ENCODE peak calls at places on chromosome 21, in four cellular contexts. H is uterus, R is heart left ventricle, S is astrocyte of the cerebellum. I is an unnamed sample.

GRCh38 chr21:46154955-46155513 is 345 bp downstream of the FTCD start:
- DNase-seq in H (peak), R (peak), S (no peak), I (no peak)

GRCh38 chr21:33959680-33960079 is 44.1 kb upstream of the ATP5PO start:
- DNase-seq in H (no peak), R (no peak), S (no peak), I (no peak)

GRCh38 chr21:33169360-33169759 is 60.4 kb upstream of the IFNAR2 start:
- DNase-seq in H (no peak), R (no peak), S (no peak), I (peak)

GRCh38 chr21:33047231-33047630 is 21.5 kb downstream of the OLIG2 start:
- DNase-seq in H (no peak), R (no peak), S (peak), I (no peak)

GRCh38 chr21:26144026-26144425 is 26.5 kb downstream of the APP start:
- DNase-seq in H (no peak), R (no peak), S (no peak), I (no peak)

GRCh38 chr21:21247441-21247840 is 249.2 kb downstream of the NCAM2 start:
- DNase-seq in H (no peak), R (no peak), S (no peak), I (no peak)

GRCh38 chr21:46619846-46620245 is 15.0 kb upstream of the S100B start:
- DNase-seq in H (no peak), R (no peak), S (no peak), I (no peak)

GRCh38 chr21:32584472-32584871 is 851 bp downstream of the TCP10L start:
- DNase-seq in H (no peak), R (no peak), S (no peak), I (no peak)

GRCh38 chr21:46560568-46561447 is 44.1 kb downstream of the S100B start:
- DNase-seq in H (no peak), R (no peak), S (no peak), I (no peak)

GRCh38 chr21:37072988-37073416 is at the start of the genes PIGP and TTC3:
- DNase-seq in H (peak), R (peak), S (peak), I (peak)

GRCh38 chr21:37041706-37042271 is 31.1 kb downstream of the PIGP start:
- DNase-seq in H (no peak), R (no peak), S (no peak), I (no peak)

GRCh38 chr21:33588485-33589335 is at the start of gene DONSON:
- DNase-seq in H (peak), R (peak), S (peak), I (peak)

GRCh38 chr21:45971487-45972352 is 9.8 kb upstream of the COL6A1 start:
- DNase-seq in H (peak), R (peak), S (no peak), I (no peak)

GRCh38 chr21:40923914-40924313 is 77.0 kb upstream of the DSCAM start:
- DNase-seq in H (no peak), R (no peak), S (no peak), I (no peak)

GRCh38 chr21:30028537-30028936 is 88.7 kb upstream of the GRIK1 start:
- DNase-seq in H (no peak), R (no peak), S (no peak), I (no peak)

GRCh38 chr21:33299181-33299752 is 25.5 kb upstream of the IFNAR1 start:
- DNase-seq in H (no peak), R (no peak), S (no peak), I (peak)

GRCh38 chr21:45870851-45871615 is 110.5 kb upstream of the COL6A1 start:
- DNase-seq in H (no peak), R (no peak), S (no peak), I (no peak)

GRCh38 chr21:33355996-33356395 is 31.2 kb downstream of the IFNAR1 start:
- DNase-seq in H (no peak), R (no peak), S (no peak), I (no peak)

GRCh38 chr21:37176716-37177115 is 90.4 kb downstream of the VPS26C start:
- DNase-seq in H (no peak), R (no peak), S (no peak), I (no peak)

GRCh38 chr21:41616063-41616591 is 108.2 kb upstream of the TMPRSS2 start:
- DNase-seq in H (no peak), R (no peak), S (peak), I (no peak)

GRCh38 chr21:29264721-29265120 is 34.0 kb upstream of the BACH1 start:
- DNase-seq in H (no peak), R (no peak), S (no peak), I (no peak)

GRCh38 chr21:46368533-46369285 is 44.8 kb downstream of the PCNT start:
- DNase-seq in H (no peak), R (no peak), S (no peak), I (peak)

GRCh38 chr21:46078322-46078981 is 19.5 kb upstream of the COL6A2 start:
- DNase-seq in H (peak), R (peak), S (no peak), I (no peak)

GRCh38 chr21:32826317-32827167 is 55.0 kb upstream of the PAXBP1 start:
- DNase-seq in H (peak), R (no peak), S (peak), I (peak)

GRCh38 chr21:22758478-22758877 is 1760.3 kb downstream of the NCAM2 start:
- DNase-seq in H (no peak), R (no peak), S (no peak), I (no peak)

GRCh38 chr21:24259241-24259640 is 1348.0 kb downstream of the MRPL39 start:
- DNase-seq in H (no peak), R (no peak), S (no peak), I (no peak)

GRCh38 chr21:33196956-33197374 is 32.8 kb upstream of the IFNAR2 start:
- DNase-seq in H (peak), R (peak), S (peak), I (peak)

GRCh38 chr21:31741116-31741515 is 9.2 kb upstream of the SCAF4 start:
- DNase-seq in H (no peak), R (no peak), S (no peak), I (no peak)

GRCh38 chr21:33076600-33077329 is 6.8 kb downstream of the OLIG1 start:
- DNase-seq in H (no peak), R (no peak), S (no peak), I (no peak)

GRCh38 chr21:32414579-32415358 is 2.3 kb downstream of the EVA1C start:
- DNase-seq in H (no peak), R (no peak), S (no peak), I (no peak)

GRCh38 chr21:34270406-34270805 is 93.4 kb upstream of the KCNE2 start:
- DNase-seq in H (no peak), R (no peak), S (no peak), I (no peak)

GRCh38 chr21:36456714-36457399 is 23.1 kb downstream of the CLDN14 start:
- DNase-seq in H (no peak), R (no peak), S (no peak), I (no peak)

GRCh38 chr21:33024278-33025103 is 1.2 kb upstream of the OLIG2 start:
- DNase-seq in H (no peak), R (no peak), S (no peak), I (peak)

GRCh38 chr21:26804895-26805609 is 40.2 kb downstream of the ADAMTS1 start:
- DNase-seq in H (no peak), R (no peak), S (no peak), I (no peak)

GRCh38 chr21:31052489-31053142 is 14.3 kb upstream of the KRTAP19-8 start:
- DNase-seq in H (no peak), R (no peak), S (no peak), I (no peak)

GRCh38 chr21:32795376-32795775 is 23.8 kb upstream of the PAXBP1 start:
- DNase-seq in H (no peak), R (no peak), S (no peak), I (no peak)

DNA sequence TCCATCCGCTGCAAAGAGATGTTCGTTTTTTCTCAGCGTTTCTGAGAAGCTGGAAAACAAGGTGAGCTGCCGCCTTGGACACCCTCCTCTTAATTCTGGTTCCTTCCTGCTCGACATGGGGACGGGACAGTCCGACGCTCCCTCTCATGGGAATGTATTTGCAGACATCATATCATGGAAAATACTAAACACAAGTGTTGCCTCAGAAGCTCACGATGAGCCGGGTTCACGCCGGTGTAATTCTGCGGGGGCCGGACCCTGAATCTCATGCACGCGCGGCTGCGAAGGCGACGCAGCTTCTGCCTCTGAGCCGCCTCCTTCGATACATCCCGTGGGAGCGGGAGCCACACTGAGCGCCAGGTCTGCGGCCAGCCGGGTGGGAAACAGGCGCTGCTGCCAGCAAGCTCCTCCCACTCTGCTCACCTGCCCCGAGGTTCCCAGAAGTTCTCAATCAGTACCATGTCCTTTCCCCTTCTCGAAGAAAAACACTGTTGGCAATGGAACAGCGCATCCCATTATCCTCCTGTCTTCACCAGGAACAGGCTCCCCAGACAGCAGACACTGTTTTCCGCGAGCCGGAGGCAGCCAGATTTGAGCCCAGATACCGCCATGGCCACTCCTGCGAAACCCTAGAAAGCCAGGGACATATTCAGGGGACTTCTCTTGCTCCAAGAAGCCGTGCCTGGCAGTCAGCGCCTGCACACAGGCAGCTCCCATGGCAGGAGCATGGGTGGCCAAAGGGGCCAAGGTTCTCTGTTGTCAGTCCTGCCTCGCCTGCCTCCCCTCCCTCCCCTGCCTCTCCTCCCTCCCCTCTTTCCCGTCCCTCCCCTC is 98.0 kb downstream of the WDR4 start:
- DNase-seq in H (no peak), R (peak), S (no peak), I (no peak)
- TF ChIP-seq CTCF in H (no peak), R (peak), S (no peak), I (no peak)

GRCh38 chr21:28193189-28193588 is 799.5 kb downstream of the LTN1 start:
- DNase-seq in H (no peak), R (no peak), S (no peak), I (no peak)
- TF ChIP-seq CTCF in H (no peak), R (no peak), S (no peak), I (no peak)

GRCh38 chr21:39084979-39085729 is 98.1 kb downstream of the PSMG1 start:
- DNase-seq in H (no peak), R (no peak), S (no peak), I (no peak)

GRCh38 chr21:39083377-39084008 is 99.8 kb downstream of the PSMG1 start:
- DNase-seq in H (peak), R (no peak), S (no peak), I (no peak)

GRCh38 chr21:39084073-39084472 is 99.2 kb downstream of the PSMG1 start:
- DNase-seq in H (no peak), R (no peak), S (no peak), I (no peak)

GRCh38 chr21:39080366-39080765 is 102.9 kb downstream of the PSMG1 start:
- DNase-seq in H (no peak), R (no peak), S (no peak), I (no peak)

GRCh38 chr21:39082656-39083376 is 100.4 kb downstream of the PSMG1 start:
- DNase-seq in H (peak), R (no peak), S (no peak), I (no peak)
- TF ChIP-seq CTCF in H (no peak), R (no peak), S (no peak), I (no peak)

DNA sequence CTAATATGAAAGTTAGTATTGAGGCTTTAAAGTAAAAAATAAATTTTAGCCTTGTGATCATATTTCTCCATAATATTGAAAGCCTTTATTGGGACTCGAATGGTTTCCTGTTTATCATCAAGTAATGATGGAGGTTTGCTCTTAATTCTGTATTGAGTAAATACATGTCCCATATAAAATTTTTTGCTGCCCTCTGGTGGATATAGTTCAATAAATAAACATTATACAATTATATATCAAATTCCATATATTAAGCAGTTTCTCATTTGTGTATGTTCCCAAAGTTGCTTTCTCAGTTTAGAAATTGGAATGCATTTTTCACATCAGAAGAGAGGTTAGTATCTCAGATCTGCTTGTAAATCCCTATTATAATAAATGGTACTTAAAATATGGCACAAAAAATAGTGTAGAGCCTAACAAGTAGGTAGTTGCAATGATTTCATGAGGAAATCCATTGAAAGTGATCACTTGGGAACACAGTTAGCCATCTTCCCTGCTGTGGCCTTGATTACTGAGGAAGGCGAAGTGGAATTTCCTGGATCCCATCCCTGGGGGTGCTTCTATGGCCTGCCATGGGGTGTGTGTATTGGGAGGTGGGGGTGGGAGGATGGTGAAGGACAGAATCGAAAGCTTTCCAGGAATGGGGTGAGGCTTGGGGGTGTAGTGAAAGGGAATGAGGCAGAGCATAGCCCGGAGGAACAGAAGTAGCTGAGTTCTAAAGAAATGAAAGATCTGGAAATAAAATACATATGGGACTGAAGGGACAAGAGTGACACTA is 84.1 kb upstream of the C21orf91 start:
- DNase-seq in H (no peak), R (no peak), S (no peak), I (peak)
- TF ChIP-seq CTCF in H (no peak), R (peak), S (no peak), I (no peak)

DNA sequence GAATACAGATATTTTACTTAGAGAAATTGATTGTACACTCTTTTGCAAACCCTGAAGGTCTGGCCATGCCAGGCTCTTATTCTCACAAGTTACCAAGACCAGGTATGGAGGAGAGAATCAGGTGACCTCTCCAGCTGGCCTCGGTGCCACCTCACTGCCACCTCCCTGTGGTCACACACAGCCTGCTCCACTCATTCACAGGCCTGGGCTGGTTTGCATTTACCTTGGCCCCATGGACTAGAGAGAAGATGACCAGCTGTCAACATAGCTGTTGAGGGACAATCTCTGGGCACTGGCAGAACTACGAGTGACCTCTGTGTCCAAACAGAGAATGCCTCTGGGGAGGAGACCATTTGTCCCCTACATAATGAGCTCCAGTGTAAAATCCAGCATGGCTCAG is 291.2 kb upstream of the RUNX1 start:
- DNase-seq in H (no peak), R (no peak), S (no peak), I (no peak)
- TF ChIP-seq CTCF in H (no peak), R (no peak), S (no peak), I (no peak)

DNA sequence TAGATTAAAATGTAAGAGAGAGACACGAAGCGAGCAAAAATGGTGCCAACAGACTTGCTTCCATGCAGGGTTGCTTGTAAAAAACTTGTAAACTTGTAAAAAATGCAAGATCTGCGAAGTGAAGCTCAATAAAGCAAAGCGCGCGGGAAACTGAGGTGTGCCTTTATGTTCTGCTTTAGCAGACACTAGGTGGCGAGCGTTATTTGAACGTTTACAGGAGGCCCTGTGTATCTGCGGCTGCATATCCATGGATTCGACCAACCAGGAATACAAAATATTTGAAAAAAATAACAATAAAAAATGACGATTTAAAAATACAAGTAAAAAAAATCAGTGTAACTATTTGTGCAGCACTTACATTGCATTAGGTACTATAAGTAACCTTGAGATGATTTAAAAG is 1.5 kb downstream of the UBE2G2 start:
- DNase-seq in H (no peak), R (no peak), S (no peak), I (no peak)
- TF ChIP-seq CTCF in H (no peak), R (peak), S (peak), I (peak)